ENCODE peak calls at places on chromosomes 16 and 17, in six cellular contexts. H, K, V, F, U and X are unnamed samples. For H3K27me3, the result is how much of the 10 kb centered on the place peaks cover.

GRCh38 chr17:45022655-45023339 is 28.6 kb downstream of the DCAKD start:
- DNase-seq in H (no peak), K (no peak), V (no peak), F (no peak), U (no peak), X (no peak)

GRCh38 chr17:30524847-30525246 is 47.6 kb downstream of the GOSR1 start:
- DNase-seq in H (no peak), K (no peak), V (no peak), F (peak), U (no peak), X (no peak)

GRCh38 chr17:16593356-16594102 is 24.5 kb upstream of the ZNF287 start:
- DNase-seq in H (no peak), K (no peak), V (no peak), F (no peak), U (no peak), X (no peak)

GRCh38 chr17:69506489-69506888 is 92.0 kb downstream of the MAP2K6 start:
- DNase-seq in H (no peak), K (no peak), V (no peak), F (no peak), U (no peak), X (no peak)

GRCh38 chr17:65697661-65698060 is 136.2 kb upstream of the AXIN2 start:
- DNase-seq in H (no peak), K (no peak), V (no peak), F (peak), U (no peak), X (no peak)

GRCh38 chr16:72099377-72099818 is 5.8 kb downstream of the DHX38 start:
- DNase-seq in H (peak), K (peak), V (peak), F (peak), U (no peak), X (peak)

GRCh38 chr16:70701036-70701435 is 15.2 kb upstream of the MTSS2 start:
- DNase-seq in H (no peak), K (no peak), V (no peak), F (no peak), U (no peak), X (no peak)

GRCh38 chr16:28309811-28310311 is 17.5 kb downstream of the SBK1 start:
- DNase-seq in H (no peak), K (no peak), V (no peak), F (no peak), U (no peak), X (no peak)

GRCh38 chr17:65154770-65155589 is 17.8 kb downstream of the RGS9 start:
- DNase-seq in H (no peak), K (no peak), V (no peak), F (peak), U (no peak), X (no peak)

GRCh38 chr16:57626420-57627170 is 1.8 kb upstream of the ADGRG1 start:
- DNase-seq in H (no peak), K (no peak), V (no peak), F (no peak), U (no peak), X (no peak)

GRCh38 chr16:86030116-86030515 is 131.2 kb downstream of the IRF8 start:
- DNase-seq in H (no peak), K (no peak), V (no peak), F (no peak), U (no peak), X (no peak)

GRCh38 chr16:27768651-27769270 is 218.8 kb downstream of the KATNIP start:
- DNase-seq in H (no peak), K (no peak), V (no peak), F (peak), U (no peak), X (no peak)

GRCh38 chr16:3038256-3038655 is 1.5 kb upstream of the BICDL2 start:
- DNase-seq in H (peak), K (no peak), V (peak), F (no peak), U (no peak), X (no peak)

GRCh38 chr17:64095144-64095882 is 34.6 kb downstream of the ERN1 start:
- DNase-seq in H (peak), K (no peak), V (peak), F (no peak), U (no peak), X (no peak)

GRCh38 chr17:6528557-6528956 is 27.8 kb downstream of the PITPNM3 start:
- DNase-seq in H (no peak), K (no peak), V (no peak), F (no peak), U (no peak), X (no peak)

GRCh38 chr17:57278740-57279387 is 22.5 kb downstream of the MSI2 start:
- DNase-seq in H (no peak), K (no peak), V (no peak), F (no peak), U (no peak), X (no peak)

GRCh38 chr16:73396556-73396955 is 348.6 kb upstream of the ZFHX3 start:
- DNase-seq in H (no peak), K (no peak), V (no peak), F (no peak), U (no peak), X (no peak)

GRCh38 chr16:3739636-3740035 is 22.3 kb upstream of the TRAP1 start:
- DNase-seq in H (no peak), K (no peak), V (no peak), F (no peak), U (no peak), X (no peak)

GRCh38 chr16:50611332-50611934 is 63.2 kb downstream of the NKD1 start:
- DNase-seq in H (no peak), K (no peak), V (no peak), F (peak), U (no peak), X (no peak)

GRCh38 chr17:46976626-46977270 is 2.3 kb downstream of the RPRML start:
- DNase-seq in H (no peak), K (no peak), V (no peak), F (no peak), U (no peak), X (no peak)

GRCh38 chr17:78819402-78819801 is 21.2 kb downstream of the USP36 start:
- DNase-seq in H (no peak), K (no peak), V (no peak), F (no peak), U (no peak), X (no peak)

GRCh38 chr16:48720266-48720665 is 110.3 kb upstream of the N4BP1 start:
- DNase-seq in H (no peak), K (no peak), V (no peak), F (no peak), U (no peak), X (peak)

GRCh38 chr16:529012-529575 is 1.6 kb downstream of the CAPN15 start:
- DNase-seq in H (no peak), K (no peak), V (no peak), F (no peak), U (no peak), X (no peak)

GRCh38 chr17:784143-784542 is 2.0 kb downstream of the MRM3 start:
- DNase-seq in H (no peak), K (no peak), V (no peak), F (no peak), U (no peak), X (no peak)
- H3K4me3 ChIP-seq in H (no peak), K (no peak), V (no peak), F (peak), U (no peak), X (no peak)

GRCh38 chr17:66970140-66970539 is 5.6 kb downstream of the CACNG4 start:
- DNase-seq in H (no peak), K (no peak), V (no peak), F (no peak), U (no peak), X (no peak)
- H3K27me3 ChIP-seq in H (under half), K (under half), V (under half), F (under half), U (under half), X (under half)

GRCh38 chr17:28370035-28370743 is at the start of gene VTN:
- DNase-seq in H (no peak), K (peak), V (peak), F (peak), U (no peak), X (peak)
- H3K4me3 ChIP-seq in H (no peak), K (no peak), V (peak), F (peak), U (peak), X (peak)

DNA sequence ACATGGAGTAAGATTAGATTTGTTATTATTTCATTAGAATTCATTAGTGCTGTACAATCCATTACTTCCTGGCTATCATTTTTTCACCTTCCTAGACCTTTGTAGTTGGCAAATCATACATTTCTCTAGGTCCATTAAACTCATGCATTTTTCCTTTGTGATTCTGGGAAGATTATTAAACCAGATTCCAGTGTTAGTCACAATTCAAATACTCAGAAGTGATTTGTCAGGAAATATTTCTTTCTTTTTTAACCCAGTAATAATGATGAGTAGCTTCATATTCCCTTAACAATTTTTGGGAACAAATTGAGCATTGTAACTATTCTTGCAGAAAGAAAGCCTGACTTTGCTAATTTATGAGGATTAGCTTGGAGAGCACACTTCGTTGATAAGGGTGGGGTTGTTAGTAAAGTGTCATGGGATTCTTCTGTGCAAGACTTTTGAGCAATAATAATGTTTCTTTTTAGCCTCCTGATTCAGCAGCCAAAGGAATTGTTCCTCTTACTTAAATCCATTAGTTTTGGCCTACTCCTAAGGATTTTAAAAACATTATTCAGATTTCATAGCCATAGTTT is 18.7 kb upstream of the KRT24 start:
- DNase-seq in H (no peak), K (no peak), V (no peak), F (peak), U (no peak), X (no peak)
- H3K27me3 ChIP-seq in H (under half), K (under half), V (under half), F (under half), U (under half), X (under half)

GRCh38 chr16:55055262-55055661 is 124.6 kb downstream of the IRX5 start:
- DNase-seq in H (no peak), K (no peak), V (no peak), F (no peak), U (no peak), X (no peak)

GRCh38 chr16:55059146-55059545 is 128.5 kb downstream of the IRX5 start:
- DNase-seq in H (no peak), K (no peak), V (no peak), F (no peak), U (no peak), X (no peak)

GRCh38 chr16:55057866-55058265 is 127.2 kb downstream of the IRX5 start:
- DNase-seq in H (no peak), K (no peak), V (no peak), F (no peak), U (no peak), X (no peak)

GRCh38 chr16:55058576-55058975 is 127.9 kb downstream of the IRX5 start:
- DNase-seq in H (no peak), K (no peak), V (no peak), F (no peak), U (no peak), X (no peak)

DNA sequence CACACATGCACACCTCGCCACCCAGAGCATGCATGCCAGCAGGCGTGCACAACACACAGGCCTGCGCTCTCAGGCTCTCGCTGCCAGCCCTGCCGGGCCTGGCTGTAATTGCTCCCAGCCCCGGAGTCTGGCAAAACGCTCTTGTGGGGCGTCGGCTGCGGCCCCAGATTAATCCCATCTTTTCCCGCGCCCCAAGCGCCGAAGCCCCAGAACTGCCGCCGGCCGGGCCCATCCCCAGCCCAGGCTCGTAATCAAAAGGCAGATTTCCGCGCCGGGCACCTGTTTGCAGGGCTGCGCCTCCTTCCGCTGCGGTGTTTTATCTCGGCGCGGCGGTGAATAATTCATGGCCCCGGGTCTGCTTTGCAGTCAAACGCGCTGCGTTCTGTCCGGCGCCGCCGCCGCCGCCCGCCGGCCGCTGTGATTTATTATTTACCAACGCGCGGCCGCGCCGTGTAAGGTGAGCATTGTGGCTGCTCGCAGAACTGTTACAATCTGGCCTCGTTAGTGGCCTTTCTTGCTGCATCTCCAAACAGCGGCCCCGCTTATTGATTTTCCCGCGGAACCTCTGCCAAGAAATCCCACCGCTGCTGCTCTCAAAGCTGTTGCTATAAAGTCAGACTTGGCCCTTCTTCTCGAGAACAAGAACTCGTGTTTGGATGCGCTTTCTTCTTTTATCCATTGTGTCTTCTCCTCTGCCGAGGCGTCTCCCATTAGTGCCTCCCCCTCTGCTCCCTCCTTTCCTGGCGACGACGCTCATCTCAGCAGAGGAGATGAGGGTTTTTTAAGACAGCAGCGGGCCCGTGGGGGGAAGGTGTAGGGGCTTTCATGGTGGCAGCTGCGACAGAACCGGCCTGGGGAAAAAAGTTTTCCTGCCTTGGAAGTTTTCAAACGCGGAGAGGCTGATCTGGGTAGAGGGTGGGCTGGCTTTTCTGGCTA is 126.2 kb downstream of the IRX5 start:
- DNase-seq in H (no peak), K (no peak), V (no peak), F (peak), U (no peak), X (no peak)
- H3K4me3 ChIP-seq in H (no peak), K (no peak), V (peak), F (peak), U (peak), X (peak)

GRCh38 chr17:41579484-41580243 is 7.0 kb downstream of the KRT14 start:
- DNase-seq in H (peak), K (peak), V (peak), F (peak), U (peak), X (peak)

GRCh38 chr17:41578538-41578937 is 6.7 kb upstream of the KRT9 start:
- DNase-seq in H (no peak), K (no peak), V (no peak), F (no peak), U (no peak), X (no peak)

GRCh38 chr17:41580651-41581365 is 5.9 kb downstream of the KRT14 start:
- DNase-seq in H (no peak), K (no peak), V (no peak), F (no peak), U (no peak), X (no peak)

GRCh38 chr17:41580244-41580575 is 6.5 kb downstream of the KRT14 start:
- DNase-seq in H (no peak), K (no peak), V (no peak), F (no peak), U (no peak), X (no peak)

GRCh38 chr17:41578971-41579370 is 7.1 kb upstream of the KRT9 start:
- DNase-seq in H (no peak), K (no peak), V (no peak), F (no peak), U (no peak), X (no peak)
- H3K27me3 ChIP-seq in H (under half), K (under half), V (under half), F (under half), U (under half), X (under half)

GRCh38 chr17:83194761-83195329 is 115.4 kb downstream of the METRNL start:
- DNase-seq in H (no peak), K (no peak), V (no peak), F (peak), U (no peak), X (peak)
- H3K4me3 ChIP-seq in H (no peak), K (no peak), V (no peak), F (no peak), U (peak), X (no peak)

DNA sequence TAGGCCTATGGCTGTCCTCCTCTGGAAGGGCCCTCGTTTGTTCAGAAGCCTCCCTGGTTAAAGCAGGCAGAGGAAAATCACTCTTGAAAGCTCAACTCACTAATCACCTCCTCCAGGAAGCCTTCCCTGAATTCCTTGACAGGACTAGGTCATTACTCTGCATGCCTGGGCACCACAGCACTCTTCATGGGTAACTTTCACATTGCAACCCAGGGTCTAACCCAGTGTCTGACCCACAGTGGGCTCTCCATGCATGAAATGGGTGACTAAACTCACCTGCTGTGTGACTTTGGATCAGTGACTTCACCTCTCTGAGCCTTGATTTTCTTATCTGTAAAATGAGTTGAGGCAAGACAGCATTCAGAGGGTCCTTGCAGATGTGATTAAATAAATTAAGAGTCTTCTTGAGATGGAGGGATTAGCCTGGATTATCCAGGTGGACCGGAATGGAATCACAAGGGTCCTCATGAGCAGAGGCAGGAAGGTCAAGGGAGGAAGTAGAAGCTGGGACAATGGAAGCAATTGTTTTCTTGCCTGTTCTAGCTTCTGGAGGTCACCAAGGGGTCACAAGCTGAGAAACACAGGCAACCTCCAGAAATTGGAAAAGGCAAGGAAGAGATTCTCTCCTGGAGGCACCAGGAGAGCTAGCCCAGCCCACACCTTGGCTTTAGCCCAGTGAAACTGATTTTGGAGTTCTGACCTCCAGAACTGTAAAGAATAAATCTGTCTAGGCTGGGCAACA is 3.8 kb upstream of the RAI1 start:
- DNase-seq in H (no peak), K (no peak), V (no peak), F (no peak), U (no peak), X (no peak)
- H3K27me3 ChIP-seq in H (under half), K (under half), V (under half), F (under half), U (under half), X (under half)

GRCh38 chr17:77528516-77529327 is 388.0 kb downstream of the SEC14L1 start:
- DNase-seq in H (no peak), K (no peak), V (no peak), F (no peak), U (no peak), X (no peak)
- H3K4me3 ChIP-seq in H (no peak), K (no peak), V (peak), F (peak), U (peak), X (peak)